ENCODE peak calls at places on chromosomes 12 and 14, in five cellular contexts. J is KG1, W is HT-29, P is GM03348, X is kidney epithelial cell. V is an unnamed sample.

GRCh38 chr14:87155850-87156491 is 837.0 kb downstream of the GALC start:
- DNase-seq in J (no peak), W (no peak), X (no peak), P (no peak), V (no peak)

GRCh38 chr12:101087903-101088302 is 122.1 kb downstream of the SLC5A8 start:
- DNase-seq in J (no peak), X (no peak), W (no peak), P (no peak), V (peak; percentile 11)

GRCh38 chr12:42213023-42213422 is 25.0 kb downstream of the YAF2 start:
- DNase-seq in W (peak; percentile 31), X (peak; percentile 58), J (no peak), P (no peak), V (no peak)

GRCh38 chr12:113214938-113215400 is 6.3 kb upstream of the TPCN1 start:
- DNase-seq in X (peak; percentile 99), J (no peak), W (peak; percentile 59), P (peak; percentile 88), V (no peak)

GRCh38 chr14:92679246-92679645 is 69.2 kb downstream of the LGMN start:
- DNase-seq in P (no peak), W (no peak), J (no peak), X (no peak), V (no peak)

GRCh38 chr12:24838531-24838950 is 110.4 kb downstream of the BCAT1 start:
- DNase-seq in J (no peak), W (no peak), X (no peak), P (peak; percentile 83), V (no peak)

GRCh38 chr14:75702606-75703261 is 41.7 kb downstream of the TTLL5 start:
- DNase-seq in W (no peak), P (peak; percentile 11), X (no peak), J (no peak), V (no peak)

GRCh38 chr12:112992541-112993398 is 14.5 kb downstream of the OAS2 start:
- DNase-seq in P (peak; percentile 82), X (no peak), W (peak; percentile 71), J (no peak), V (peak; percentile 60)

GRCh38 chr12:1705774-1706173 is 14.9 kb downstream of the ADIPOR2 start:
- DNase-seq in J (no peak), P (no peak), X (no peak), W (no peak), V (no peak)

GRCh38 chr14:104246401-104247335 is 108.3 kb downstream of the KIF26A start:
- DNase-seq in W (no peak), P (no peak), X (no peak), J (no peak), V (no peak)

GRCh38 chr12:78128236-78128635 is 297.5 kb downstream of the NAV3 start:
- DNase-seq in X (no peak), W (no peak), P (no peak), J (no peak), V (no peak)

GRCh38 chr14:53011053-53011462 is 60.2 kb upstream of the FERMT2 start:
- DNase-seq in P (peak; percentile 92), W (no peak), J (no peak), X (peak; percentile 75), V (no peak)

GRCh38 chr12:132352896-132353800 is 23.8 kb upstream of the GALNT9 start:
- DNase-seq in P (no peak), J (no peak), X (no peak), W (no peak), V (no peak)

GRCh38 chr12:16036073-16036472 is 124.9 kb downstream of the DERA start:
- DNase-seq in J (no peak), P (no peak), W (no peak), X (no peak), V (no peak)

GRCh38 chr14:102170061-102170460 is 30.4 kb downstream of the WDR20 start:
- DNase-seq in P (no peak), W (no peak), J (no peak), X (no peak), V (no peak)

GRCh38 chr12:85803231-85803630 is 33.0 kb downstream of the RASSF9 start:
- DNase-seq in P (peak; percentile 31), J (no peak), W (no peak), X (no peak), V (no peak)

GRCh38 chr12:40137252-40137651 is 31.4 kb upstream of the SLC2A13 start:
- DNase-seq in W (no peak), P (no peak), X (no peak), J (no peak), V (no peak)

GRCh38 chr12:71439613-71440392 is at the start of gene LGR5:
- DNase-seq in P (peak; percentile 43), J (no peak), W (peak; percentile 60), X (no peak), V (peak; percentile 95)

GRCh38 chr12:41288188-41288811 is 100.2 kb downstream of the PDZRN4 start:
- DNase-seq in P (no peak), X (no peak), W (no peak), J (no peak), V (no peak)

GRCh38 chr12:111359231-111359913 is 9.5 kb downstream of the PHETA1 start:
- DNase-seq in X (no peak), W (no peak), J (no peak), P (no peak), V (no peak)

GRCh38 chr14:47189911-47190503 is 485.4 kb downstream of the MDGA2 start:
- DNase-seq in W (no peak), P (no peak), X (no peak), J (no peak), V (no peak)